ENCODE peak calls at places on chromosomes 11 and 22, in nine cellular contexts. J, O, G, F, B, R, X, A and E are unnamed samples.

GRCh38 chr11:95592455-95592854 is 197.1 kb downstream of the FAM76B start:
- DNase-seq in J (no peak), G (no peak), B (no peak), X (no peak), O (no peak), R (peak; percentile 20), A (peak; percentile 53), F (peak; percentile 59), E (no peak)

GRCh38 chr22:26589367-26589844 is 526 bp downstream of the TPST2 start:
- DNase-seq in J (no peak), R (peak; percentile 35), B (peak; percentile 29), X (no peak), G (no peak), A (no peak), F (no peak), O (peak; percentile 81), E (peak; percentile 33)

GRCh38 chr11:69799582-69799981 is 19.6 kb downstream of the FGF3 start:
- DNase-seq in B (peak; percentile 20), G (no peak), F (peak; percentile 9), J (no peak), R (no peak), O (no peak), X (peak; percentile 53), A (no peak), E (no peak)

GRCh38 chr11:88310246-88310645 is 27.3 kb downstream of the CTSC start:
- DNase-seq in G (no peak), X (no peak), O (no peak), F (peak; percentile 33), J (no peak), B (no peak), A (no peak), R (no peak), E (no peak)

GRCh38 chr11:131659931-131660330 is 289.5 kb downstream of the NTM start:
- DNase-seq in A (no peak), B (no peak), X (no peak), R (no peak), O (no peak), J (no peak), F (no peak), G (no peak), E (no peak)

GRCh38 chr11:66150725-66151124 is 80.7 kb downstream of the PACS1 start:
- DNase-seq in G (no peak), A (no peak), J (no peak), O (no peak), F (no peak), R (no peak), X (no peak), B (no peak), E (no peak)

GRCh38 chr22:19043111-19044085 is 78.8 kb downstream of the DGCR2 start:
- DNase-seq in G (no peak), R (no peak), O (peak; percentile 45), F (no peak), X (no peak), J (no peak), A (no peak), B (no peak), E (no peak)

GRCh38 chr22:50027639-50028537 is 15.3 kb upstream of the IL17REL start:
- DNase-seq in R (peak; percentile 14), A (no peak), G (no peak), B (no peak), J (no peak), O (peak; percentile 87), X (no peak), F (no peak), E (no peak)

GRCh38 chr22:49959782-49960158 is 802 bp upstream of the PIM3 start:
- DNase-seq in F (no peak), O (no peak), J (no peak), X (no peak), R (peak; percentile 63), A (no peak), G (no peak), B (peak; percentile 42), E (no peak)

GRCh38 chr22:34236527-34236926 is 316.3 kb upstream of the LARGE1 start:
- DNase-seq in R (no peak), F (no peak), A (no peak), O (no peak), B (no peak), X (no peak), G (no peak), J (no peak), E (no peak)

GRCh38 chr22:31229402-31230140 is 17.5 kb downstream of the LIMK2 start:
- DNase-seq in J (no peak), G (no peak), R (peak; percentile 74), F (peak; percentile 67), O (no peak), B (peak; percentile 65), A (no peak), X (no peak), E (no peak)

GRCh38 chr11:125950696-125951645 is 5.1 kb downstream of the VSIG10L2 start:
- DNase-seq in B (no peak), X (no peak), R (peak; percentile 87), A (no peak), J (no peak), F (peak; percentile 88), O (no peak), G (no peak), E (no peak)

GRCh38 chr11:70080763-70081162 is 2.6 kb downstream of the ANO1 start:
- DNase-seq in J (no peak), G (no peak), X (no peak), A (no peak), R (no peak), O (peak; percentile 49), F (no peak), B (no peak), E (no peak)

GRCh38 chr11:36456136-36456535 is 53.9 kb downstream of the TRAF6 start:
- DNase-seq in F (peak; percentile 71), B (no peak), J (no peak), R (no peak), A (no peak), X (no peak), G (no peak), O (no peak), E (no peak)

GRCh38 chr11:36459046-36459445 is 51.0 kb downstream of the TRAF6 start:
- DNase-seq in G (no peak), F (no peak), R (no peak), J (no peak), A (no peak), B (no peak), O (no peak), X (no peak), E (no peak)

GRCh38 chr11:36460220-36460619 is 49.9 kb downstream of the TRAF6 start:
- DNase-seq in R (no peak), J (no peak), A (no peak), F (no peak), B (no peak), G (no peak), O (no peak), X (no peak), E (no peak)

GRCh38 chr11:36455658-36456111 is 54.4 kb downstream of the TRAF6 start:
- DNase-seq in J (peak; percentile 16), O (peak; percentile 95), R (peak; percentile 81), X (peak; percentile 98), G (peak; percentile 10), F (peak; percentile 95), A (peak; percentile 34), B (no peak), E (no peak)

GRCh38 chr11:36458129-36458918 is 51.7 kb downstream of the TRAF6 start:
- DNase-seq in O (no peak), J (no peak), X (no peak), A (no peak), G (no peak), B (no peak), R (no peak), F (no peak), E (no peak)
- TF ChIP-seq CTCF in O (no peak), J (no peak), X (no peak), A (no peak), G (no peak), B (no peak), R (no peak), F (no peak), E (no peak)

GRCh38 chr11:61940466-61940865 is 9.7 kb upstream of the BEST1 start:
- DNase-seq in O (no peak), G (no peak), J (no peak), B (no peak), F (no peak), A (no peak), R (no peak), X (no peak), E (no peak)
- TF ChIP-seq CTCF in O (no peak), G (no peak), J (no peak), B (no peak), F (no peak), A (no peak), R (no peak), X (no peak), E (no peak)

DNA sequence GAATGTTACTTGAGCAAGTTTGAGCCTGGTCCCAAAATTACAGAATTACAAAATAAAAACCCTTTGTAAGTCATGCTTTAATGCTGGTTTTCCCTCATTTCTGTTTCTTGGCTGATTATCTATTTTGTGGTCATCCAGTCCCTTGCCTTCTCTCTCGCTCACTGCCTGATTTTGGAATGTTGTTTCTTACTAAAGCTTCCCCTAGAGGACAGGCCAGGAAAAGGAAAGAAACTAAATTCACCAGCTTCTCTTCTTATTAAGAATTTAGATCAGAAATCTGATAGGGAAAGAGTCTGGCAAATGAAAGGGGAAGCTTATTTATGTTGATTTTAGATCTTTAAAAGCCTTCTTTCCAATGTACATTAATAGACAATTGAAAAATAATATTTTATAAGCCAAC is 16.6 kb upstream of the BDNF start:
- DNase-seq in R (no peak), X (no peak), F (peak; percentile 64), G (no peak), A (no peak), J (no peak), O (no peak), B (no peak), E (no peak)
- TF ChIP-seq CTCF in R (no peak), X (peak; percentile 38), F (peak; percentile 43), G (no peak), A (no peak), J (no peak), O (no peak), B (no peak), E (no peak)

GRCh38 chr11:128691802-128692749 is 1.8 kb upstream of the FLI1 start:
- DNase-seq in A (peak; percentile 41), R (no peak), J (no peak), F (no peak), X (no peak), B (no peak), G (no peak), O (peak; percentile 75), E (no peak)
- TF ChIP-seq CTCF in A (peak; percentile 25), R (no peak), J (peak; percentile 21), F (peak; percentile 52), X (peak; percentile 65), B (no peak), G (no peak), O (no peak), E (no peak)

DNA sequence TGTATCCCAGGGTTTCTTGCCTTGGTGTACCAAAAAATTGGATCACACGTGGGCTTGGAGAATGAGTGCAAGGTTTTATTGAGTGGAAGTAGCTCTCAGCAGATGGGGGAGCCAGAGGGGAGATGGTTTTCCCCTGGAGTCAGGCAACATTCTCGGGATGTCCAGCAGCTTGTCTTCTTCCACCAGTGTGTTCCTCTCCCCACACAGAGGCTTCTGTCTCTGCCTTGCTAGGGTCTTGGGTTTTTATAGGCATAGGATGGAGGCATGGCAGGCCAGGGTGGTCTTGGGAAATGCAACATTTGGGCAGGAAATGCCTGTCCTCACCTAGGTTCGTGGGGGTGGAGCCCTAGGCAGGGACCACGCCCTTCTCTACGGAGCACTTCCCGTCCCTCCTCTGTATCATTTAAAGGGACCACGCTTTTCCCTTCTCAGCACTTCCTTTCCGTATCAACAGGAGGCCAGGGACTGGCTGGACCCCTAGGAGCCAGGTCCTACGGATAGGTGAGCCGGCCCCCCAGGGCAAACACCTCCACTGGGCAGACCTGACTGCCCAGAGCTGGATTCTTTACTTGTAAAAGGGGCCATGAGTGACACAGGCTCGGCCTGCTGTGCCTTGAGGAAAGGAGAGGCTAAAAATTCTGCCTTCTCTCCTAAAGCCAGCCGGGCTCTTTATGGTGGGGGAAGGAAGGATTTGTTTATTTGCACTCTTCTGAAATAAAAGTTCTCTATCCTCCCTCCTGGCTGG is 55.3 kb upstream of the CCDC188 start:
- DNase-seq in J (no peak), R (peak; percentile 71), X (peak; percentile 38), B (peak; percentile 78), G (no peak), O (peak; percentile 89), A (no peak), F (peak; percentile 75), E (no peak)
- TF ChIP-seq CTCF in J (no peak), R (no peak), X (peak; percentile 35), B (no peak), G (no peak), O (no peak), A (no peak), F (peak; percentile 45), E (no peak)